ENCODE peak calls at places on chromosomes 12 and 14, in five cellular contexts. Q is progenitor cell of endocrine pancreas; U is bronchial epithelial cell; L is stimulated activated CD4-positive, alpha-beta T cell treated with anti-CD3 and anti-CD28 coated beads, Interleukin-2, amount 100 ng/mL, for 48 hours; D is NT2/D1. F is an unnamed sample.

GRCh38 chr12:92912052-92912451 is 17.0 kb downstream of the EEA1 start:
- DNase-seq in U (peak), D (no peak), L (peak), Q (no peak), F (no peak)

GRCh38 chr14:66746316-66747006 is 238.5 kb downstream of the GPHN start:
- DNase-seq in D (peak), Q (no peak), L (no peak), U (peak), F (peak)

GRCh38 chr12:12901158-12901791 is 9.9 kb downstream of the GPRC5A start:
- DNase-seq in U (peak), D (no peak), L (no peak), Q (no peak), F (no peak)

GRCh38 chr12:22318122-22318737 is 16.3 kb downstream of the ST8SIA1 start:
- DNase-seq in U (peak), Q (no peak), L (no peak), D (no peak), F (no peak)

GRCh38 chr12:62813031-62813829 is 121.7 kb downstream of the PPM1H start:
- DNase-seq in L (peak), Q (no peak), D (peak), U (peak), F (peak)

GRCh38 chr12:42617622-42618021 is 28.1 kb upstream of the PRICKLE1 start:
- DNase-seq in L (no peak), Q (no peak), D (no peak), U (no peak), F (no peak)

GRCh38 chr12:78914859-78915331 is 50.3 kb downstream of the SYT1 start:
- DNase-seq in Q (no peak), L (no peak), U (peak), D (peak), F (no peak)

GRCh38 chr12:109524466-109525278 is 47.2 kb downstream of the UBE3B start:
- DNase-seq in L (no peak), D (no peak), U (no peak), Q (no peak), F (no peak)

GRCh38 chr12:84550518-84550917 is 362.1 kb downstream of the SLC6A15 start:
- DNase-seq in U (no peak), D (no peak), L (no peak), Q (no peak), F (no peak)

GRCh38 chr12:80442426-80443222 is 1.4 kb upstream of the PTPRQ start:
- DNase-seq in U (peak), Q (no peak), L (no peak), D (no peak), F (no peak)

GRCh38 chr12:96493101-96493500 is 3.7 kb downstream of the CFAP54 start:
- DNase-seq in L (no peak), D (no peak), U (peak), Q (no peak), F (no peak)

GRCh38 chr12:13205809-13206559 is 9.5 kb downstream of the EMP1 start:
- DNase-seq in U (peak), D (no peak), L (peak), Q (no peak), F (no peak)

GRCh38 chr12:77855548-77855947 is 24.9 kb downstream of the NAV3 start:
- DNase-seq in U (peak), L (no peak), Q (no peak), D (no peak), F (peak)

GRCh38 chr12:24195063-24195462 is 245.6 kb upstream of the SOX5 start:
- DNase-seq in D (no peak), U (no peak), Q (no peak), L (no peak), F (no peak)

GRCh38 chr14:56185991-56186390 is 67.8 kb downstream of the PELI2 start:
- DNase-seq in D (no peak), L (no peak), U (no peak), Q (no peak), F (no peak)

GRCh38 chr12:25436206-25436912 is 116.7 kb downstream of the LMNTD1 start:
- DNase-seq in U (peak), Q (no peak), L (peak), D (peak), F (peak)

GRCh38 chr12:76080017-76080728 is 4.3 kb downstream of the NAP1L1 start:
- DNase-seq in Q (no peak), D (no peak), U (no peak), L (no peak), F (no peak)